ENCODE peak calls at places on chromosomes 12 and 14, in eight cellular contexts. One of them, this sample, is unnamed.

GRCh38 chr12:6899837-6900519 is 4.6 kb upstream of the LRRC23 start:
- DNase-seq in body of pancreas: peak; percentile 76
- DNase-seq in IMR-90: peak; percentile 38
- DNase-seq in uterus: no peak
- DNase-seq in A549: peak; percentile 62
- DNase-seq in HCT116: no peak
- DNase-seq in prostate gland: no peak
- DNase-seq in heart left ventricle: no peak
- DNase-seq in this sample: no peak

GRCh38 chr12:111412830-111413441 is 7.2 kb downstream of the SH2B3 start:
- DNase-seq in heart left ventricle: no peak
- DNase-seq in uterus: no peak
- DNase-seq in A549: no peak
- DNase-seq in HCT116: no peak
- DNase-seq in IMR-90: no peak
- DNase-seq in prostate gland: no peak
- DNase-seq in body of pancreas: no peak
- DNase-seq in this sample: no peak

GRCh38 chr12:68861890-68862289 is 53.9 kb downstream of the MDM2 start:
- DNase-seq in prostate gland: no peak
- DNase-seq in A549: no peak
- DNase-seq in HCT116: no peak
- DNase-seq in heart left ventricle: no peak
- DNase-seq in IMR-90: no peak
- DNase-seq in uterus: no peak
- DNase-seq in body of pancreas: no peak
- DNase-seq in this sample: no peak

GRCh38 chr12:90672081-90672480 is 282.9 kb downstream of the CCER1 start:
- DNase-seq in A549: no peak
- DNase-seq in prostate gland: no peak
- DNase-seq in uterus: no peak
- DNase-seq in IMR-90: no peak
- DNase-seq in body of pancreas: no peak
- DNase-seq in HCT116: no peak
- DNase-seq in heart left ventricle: no peak
- DNase-seq in this sample: no peak

GRCh38 chr14:96574633-96575191 is 72.5 kb downstream of the PAPOLA start:
- DNase-seq in body of pancreas: no peak
- DNase-seq in prostate gland: peak; percentile 34
- DNase-seq in HCT116: no peak
- DNase-seq in IMR-90: peak; percentile 82
- DNase-seq in A549: no peak
- DNase-seq in uterus: peak; percentile 32
- DNase-seq in heart left ventricle: no peak
- DNase-seq in this sample: no peak

GRCh38 chr12:79375050-79375449 is 315.7 kb downstream of the PAWR start:
- DNase-seq in IMR-90: no peak
- DNase-seq in body of pancreas: no peak
- DNase-seq in prostate gland: no peak
- DNase-seq in heart left ventricle: no peak
- DNase-seq in uterus: no peak
- DNase-seq in HCT116: no peak
- DNase-seq in A549: no peak
- DNase-seq in this sample: no peak

GRCh38 chr14:87230726-87231125 is 762.3 kb downstream of the GALC start:
- DNase-seq in HCT116: no peak
- DNase-seq in body of pancreas: no peak
- DNase-seq in IMR-90: no peak
- DNase-seq in uterus: no peak
- DNase-seq in heart left ventricle: no peak
- DNase-seq in prostate gland: no peak
- DNase-seq in A549: no peak
- DNase-seq in this sample: no peak

GRCh38 chr12:108307006-108307405 is 32.1 kb downstream of the CMKLR1 start:
- DNase-seq in prostate gland: no peak
- DNase-seq in IMR-90: peak; percentile 35
- DNase-seq in body of pancreas: no peak
- DNase-seq in HCT116: no peak
- DNase-seq in heart left ventricle: no peak
- DNase-seq in A549: no peak
- DNase-seq in uterus: no peak
- DNase-seq in this sample: no peak

GRCh38 chr12:113070117-113070906 is 13.8 kb downstream of the DTX1 start:
- DNase-seq in HCT116: no peak
- DNase-seq in heart left ventricle: no peak
- DNase-seq in IMR-90: no peak
- DNase-seq in body of pancreas: no peak
- DNase-seq in A549: no peak
- DNase-seq in uterus: no peak
- DNase-seq in prostate gland: no peak
- DNase-seq in this sample: no peak

GRCh38 chr12:117732761-117733160 is 236.0 kb downstream of the KSR2 start:
- DNase-seq in body of pancreas: no peak
- DNase-seq in IMR-90: no peak
- DNase-seq in uterus: no peak
- DNase-seq in HCT116: no peak
- DNase-seq in A549: no peak
- DNase-seq in heart left ventricle: no peak
- DNase-seq in prostate gland: no peak
- DNase-seq in this sample: no peak

GRCh38 chr12:11943919-11944318 is 126.8 kb upstream of the BCL2L14 start:
- DNase-seq in uterus: no peak
- DNase-seq in body of pancreas: no peak
- DNase-seq in A549: no peak
- DNase-seq in heart left ventricle: no peak
- DNase-seq in IMR-90: no peak
- DNase-seq in prostate gland: no peak
- DNase-seq in HCT116: no peak
- DNase-seq in this sample: no peak

GRCh38 chr12:69685810-69686209 is 13.3 kb downstream of the BEST3 start:
- DNase-seq in uterus: no peak
- DNase-seq in IMR-90: peak; percentile 81
- DNase-seq in body of pancreas: no peak
- DNase-seq in prostate gland: no peak
- DNase-seq in HCT116: no peak
- DNase-seq in A549: peak; percentile 27
- DNase-seq in heart left ventricle: no peak
- DNase-seq in this sample: no peak

GRCh38 chr12:121668750-121669524 is 517 bp downstream of the MORN3 start:
- DNase-seq in heart left ventricle: no peak
- DNase-seq in prostate gland: no peak
- DNase-seq in A549: peak; percentile 51
- DNase-seq in IMR-90: peak; percentile 36
- DNase-seq in body of pancreas: peak; percentile 62
- DNase-seq in HCT116: no peak
- DNase-seq in uterus: no peak
- DNase-seq in this sample: no peak

GRCh38 chr12:4323400-4323799 is 2.4 kb downstream of the TIGAR start:
- DNase-seq in heart left ventricle: no peak
- DNase-seq in prostate gland: no peak
- DNase-seq in HCT116: no peak
- DNase-seq in body of pancreas: no peak
- DNase-seq in A549: no peak
- DNase-seq in IMR-90: no peak
- DNase-seq in uterus: no peak
- DNase-seq in this sample: no peak

GRCh38 chr14:84566109-84566508 is 963.8 kb upstream of the FLRT2 start:
- DNase-seq in A549: no peak
- DNase-seq in heart left ventricle: no peak
- DNase-seq in uterus: no peak
- DNase-seq in HCT116: no peak
- DNase-seq in IMR-90: no peak
- DNase-seq in prostate gland: no peak
- DNase-seq in body of pancreas: no peak
- DNase-seq in this sample: no peak

GRCh38 chr12:77893918-77894317 is 63.2 kb downstream of the NAV3 start:
- DNase-seq in uterus: no peak
- DNase-seq in IMR-90: peak; percentile 2
- DNase-seq in HCT116: peak; percentile 87
- DNase-seq in heart left ventricle: no peak
- DNase-seq in body of pancreas: peak; percentile 86
- DNase-seq in prostate gland: no peak
- DNase-seq in A549: peak; percentile 86
- DNase-seq in this sample: no peak

GRCh38 chr14:100427166-100427565 is 104.0 kb downstream of the SLC25A47 start:
- DNase-seq in body of pancreas: no peak
- DNase-seq in HCT116: no peak
- DNase-seq in IMR-90: no peak
- DNase-seq in prostate gland: no peak
- DNase-seq in heart left ventricle: no peak
- DNase-seq in A549: no peak
- DNase-seq in uterus: no peak
- DNase-seq in this sample: no peak

GRCh38 chr12:112183141-112183581 is 57.8 kb downstream of the TRAFD1 start:
- DNase-seq in IMR-90: peak; percentile 83
- DNase-seq in heart left ventricle: no peak
- DNase-seq in uterus: no peak
- DNase-seq in A549: no peak
- DNase-seq in body of pancreas: no peak
- DNase-seq in prostate gland: no peak
- DNase-seq in HCT116: no peak
- DNase-seq in this sample: peak; percentile 34

GRCh38 chr14:81406863-81407262 is 6.7 kb upstream of the STON2 start:
- DNase-seq in IMR-90: peak; percentile 1
- DNase-seq in body of pancreas: peak; percentile 14
- DNase-seq in HCT116: no peak
- DNase-seq in prostate gland: no peak
- DNase-seq in uterus: no peak
- DNase-seq in A549: no peak
- DNase-seq in heart left ventricle: no peak
- DNase-seq in this sample: no peak

DNA sequence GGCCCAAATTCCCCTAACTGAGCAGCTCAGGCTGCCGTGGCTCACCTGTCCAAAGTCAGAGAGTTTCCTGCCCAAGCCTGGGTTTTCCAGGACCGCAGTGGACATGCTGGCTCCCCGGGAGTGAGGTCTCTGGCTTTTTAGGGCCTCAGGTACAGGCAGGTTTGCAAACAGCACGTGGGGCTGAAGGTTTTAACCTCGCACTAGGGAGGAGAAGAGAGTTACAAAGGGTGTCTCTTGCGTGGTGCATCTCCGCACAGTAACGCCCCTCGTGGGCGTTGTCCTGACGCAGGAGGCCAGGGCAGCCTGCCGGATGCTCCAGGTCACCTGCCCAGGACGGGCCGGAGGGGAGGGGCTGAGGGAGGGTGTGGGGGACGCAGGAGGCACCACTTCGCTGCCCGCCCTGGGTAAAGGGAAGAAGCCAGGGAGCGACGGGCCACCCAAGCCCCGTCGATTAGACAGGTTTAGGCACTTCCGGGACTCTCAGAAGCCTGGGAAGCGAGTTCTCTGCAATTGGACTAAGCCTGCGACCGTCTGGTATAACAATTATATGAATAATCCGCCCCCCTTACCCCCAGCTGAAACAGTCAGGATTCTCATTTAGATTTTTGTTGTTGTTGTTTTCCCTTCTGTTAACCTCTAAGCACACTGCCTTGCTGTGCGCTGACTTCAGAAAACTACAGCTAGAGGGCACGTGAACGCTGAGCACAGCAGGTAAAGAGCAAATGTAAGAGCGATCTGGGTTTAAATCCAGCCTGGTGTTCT is at the start of gene PAH:
- DNase-seq in HCT116: no peak
- DNase-seq in A549: no peak
- DNase-seq in body of pancreas: peak; percentile 69
- DNase-seq in heart left ventricle: no peak
- DNase-seq in uterus: no peak
- DNase-seq in IMR-90: no peak
- DNase-seq in prostate gland: no peak
- DNase-seq in this sample: no peak
- TF ChIP-seq POLR2A in HCT116: no peak
- TF ChIP-seq POLR2A in A549: no peak
- TF ChIP-seq POLR2A in body of pancreas: peak; percentile 64
- TF ChIP-seq POLR2A in heart left ventricle: no peak
- TF ChIP-seq POLR2A in uterus: no peak
- TF ChIP-seq POLR2A in IMR-90: no peak
- TF ChIP-seq POLR2A in prostate gland: no peak
- TF ChIP-seq POLR2A in this sample: no peak

GRCh38 chr12:50924439-50925341 is 27.7 kb upstream of the HIGD1C start:
- DNase-seq in heart left ventricle: peak; percentile 85
- DNase-seq in A549: peak; percentile 29
- DNase-seq in HCT116: peak; percentile 34
- DNase-seq in prostate gland: peak; percentile 96
- DNase-seq in uterus: peak; percentile 90
- DNase-seq in IMR-90: peak; percentile 86
- DNase-seq in body of pancreas: peak; percentile 96
- DNase-seq in this sample: peak; percentile 28
- TF ChIP-seq POLR2A in heart left ventricle: no peak
- TF ChIP-seq POLR2A in A549: no peak
- TF ChIP-seq POLR2A in HCT116: no peak
- TF ChIP-seq POLR2A in prostate gland: peak; percentile 36
- TF ChIP-seq POLR2A in uterus: peak; percentile 20
- TF ChIP-seq POLR2A in IMR-90: no peak
- TF ChIP-seq POLR2A in body of pancreas: peak; percentile 67
- TF ChIP-seq POLR2A in this sample: no peak

GRCh38 chr12:45350861-45351260 is 135.0 kb downstream of the ANO6 start:
- DNase-seq in body of pancreas: no peak
- DNase-seq in heart left ventricle: no peak
- DNase-seq in prostate gland: no peak
- DNase-seq in HCT116: no peak
- DNase-seq in IMR-90: no peak
- DNase-seq in A549: no peak
- DNase-seq in uterus: no peak
- DNase-seq in this sample: no peak
- TF ChIP-seq POLR2A in body of pancreas: no peak
- TF ChIP-seq POLR2A in heart left ventricle: no peak
- TF ChIP-seq POLR2A in prostate gland: no peak
- TF ChIP-seq POLR2A in HCT116: no peak
- TF ChIP-seq POLR2A in IMR-90: no peak
- TF ChIP-seq POLR2A in A549: no peak
- TF ChIP-seq POLR2A in uterus: no peak
- TF ChIP-seq POLR2A in this sample: no peak

DNA sequence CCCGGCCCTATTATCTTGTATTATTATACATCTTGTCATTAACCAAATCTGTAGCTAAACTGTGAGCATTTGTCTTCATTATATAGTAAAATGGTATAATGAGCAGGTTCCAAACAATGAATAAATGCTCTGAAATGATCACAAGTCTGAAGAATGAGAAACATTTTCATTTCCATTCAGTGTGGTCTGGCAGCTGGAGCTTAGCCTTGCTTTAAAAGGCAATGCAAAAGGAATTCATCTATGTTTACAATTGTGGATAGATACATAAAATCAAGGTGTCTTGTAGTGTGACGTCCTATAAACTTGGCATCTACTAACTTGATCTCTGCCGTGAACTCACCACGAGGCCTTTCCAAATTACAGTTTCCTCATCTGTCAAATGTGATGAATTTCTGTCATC is 168.3 kb downstream of the RMST start:
- DNase-seq in HCT116: no peak
- DNase-seq in uterus: no peak
- DNase-seq in heart left ventricle: no peak
- DNase-seq in prostate gland: no peak
- DNase-seq in body of pancreas: no peak
- DNase-seq in IMR-90: no peak
- DNase-seq in A549: no peak
- DNase-seq in this sample: no peak
- TF ChIP-seq POLR2A in HCT116: no peak
- TF ChIP-seq POLR2A in uterus: no peak
- TF ChIP-seq POLR2A in heart left ventricle: no peak
- TF ChIP-seq POLR2A in prostate gland: no peak
- TF ChIP-seq POLR2A in body of pancreas: no peak
- TF ChIP-seq POLR2A in IMR-90: no peak
- TF ChIP-seq POLR2A in A549: no peak
- TF ChIP-seq POLR2A in this sample: no peak

This sample was measured in H54.